ENCODE peak calls at places on chromosomes 5 and 9, in eight cellular contexts. P, Z, G, A, D, J, Y and T are unnamed samples.

GRCh38 chr5:140114341-140115185 is 654 bp downstream of the PURA start:
- DNase-seq in P (peak; percentile 87), Z (peak; percentile 78), G (peak; percentile 66), A (peak; percentile 76), D (peak; percentile 47), J (no peak), Y (peak; percentile 55), T (peak; percentile 58)

GRCh38 chr5:115419794-115420585 is 123.5 kb upstream of the CCDC112 start:
- DNase-seq in P (no peak), Z (no peak), G (peak; percentile 94), A (peak; percentile 96), D (no peak), J (peak; percentile 70), Y (peak; percentile 95), T (peak; percentile 98)

GRCh38 chr9:131701789-131702337 is 38.0 kb downstream of the RAPGEF1 start:
- DNase-seq in P (no peak), Z (no peak), G (peak; percentile 22), A (peak; percentile 21), D (no peak), J (no peak), Y (peak; percentile 49), T (no peak)

GRCh38 chr5:42377496-42377895 is 45.7 kb upstream of the GHR start:
- DNase-seq in P (no peak), Z (no peak), G (peak; percentile 7), A (peak; percentile 37), D (no peak), J (no peak), Y (no peak), T (peak; percentile 43)

GRCh38 chr5:37837101-37838032 is 2.5 kb downstream of the GDNF start:
- DNase-seq in P (peak; percentile 87), Z (peak; percentile 81), G (peak; percentile 81), A (peak; percentile 80), D (peak; percentile 52), J (no peak), Y (peak; percentile 77), T (peak; percentile 78)

GRCh38 chr9:82923410-82924242 is 139.3 kb downstream of the RASEF start:
- DNase-seq in P (no peak), Z (no peak), G (peak; percentile 32), A (peak; percentile 55), D (no peak), J (no peak), Y (no peak), T (no peak)

GRCh38 chr9:121651295-121652036 is at the start of gene DAB2IP:
- DNase-seq in P (peak; percentile 77), Z (peak; percentile 61), G (peak; percentile 31), A (peak; percentile 20), D (peak; percentile 69), J (no peak), Y (peak; percentile 39), T (no peak)

GRCh38 chr9:134356496-134357470 is 30.5 kb downstream of the RXRA start:
- DNase-seq in P (no peak), Z (no peak), G (no peak), A (no peak), D (no peak), J (no peak), Y (no peak), T (no peak)

GRCh38 chr5:14379739-14380497 is 201.7 kb upstream of the OTULINL start:
- DNase-seq in P (no peak), Z (no peak), G (no peak), A (no peak), D (no peak), J (no peak), Y (no peak), T (no peak)

GRCh38 chr5:64164166-64164565 is 1.5 kb upstream of the RNF180 start:
- DNase-seq in P (no peak), Z (no peak), G (no peak), A (no peak), D (no peak), J (no peak), Y (no peak), T (peak; percentile 12)

GRCh38 chr5:154997746-154998145 is 15.8 kb upstream of the KIF4B start:
- DNase-seq in P (no peak), Z (no peak), G (no peak), A (peak; percentile 6), D (no peak), J (no peak), Y (peak; percentile 11), T (no peak)

GRCh38 chr5:52342361-52342760 is 445.4 kb upstream of the ITGA1 start:
- DNase-seq in P (no peak), Z (no peak), G (no peak), A (no peak), D (no peak), J (no peak), Y (no peak), T (no peak)

GRCh38 chr5:52725781-52726180 is 61.9 kb upstream of the ITGA1 start:
- DNase-seq in P (peak; percentile 52), Z (no peak), G (no peak), A (no peak), D (peak; percentile 22), J (no peak), Y (no peak), T (no peak)

GRCh38 chr5:36027711-36028110 is 36.5 kb upstream of the UGT3A1 start:
- DNase-seq in P (no peak), Z (no peak), G (no peak), A (no peak), D (no peak), J (no peak), Y (no peak), T (no peak)

GRCh38 chr5:147636585-147636984 is 126.7 kb upstream of the DPYSL3 start:
- DNase-seq in P (no peak), Z (no peak), G (no peak), A (no peak), D (no peak), J (no peak), Y (no peak), T (no peak)
- H3K4me3 ChIP-seq in P (no peak overlapping the region), Z (no peak overlapping the region), G (no peak overlapping the region), A (no peak overlapping the region), D (no peak overlapping the region), J (no peak overlapping the region), Y (no peak overlapping the region), T (no peak overlapping the region)

GRCh38 chr5:177310332-177310731 is 1.4 kb downstream of the MXD3 start:
- DNase-seq in P (peak; percentile 51), Z (no peak), G (no peak), A (no peak), D (no peak), J (no peak), Y (no peak), T (no peak)
- TF ChIP-seq CTCF in P (no peak), Z (no peak), G (no peak), A (no peak), D (no peak), J (no peak), Y (no peak), T (no peak)

GRCh38 chr5:17224858-17225436 is 7.5 kb downstream of the BASP1 start:
- DNase-seq in P (no peak), Z (no peak), G (peak; percentile 68), A (peak; percentile 58), D (no peak), J (no peak), Y (peak; percentile 82), T (peak; percentile 73)
- H3K4me3 ChIP-seq in P (no peak overlapping the region), Z (no peak overlapping the region), G (no peak overlapping the region), A (no peak overlapping the region), D (no peak overlapping the region), J (no peak overlapping the region), Y (no peak overlapping the region), T (no peak overlapping the region)

DNA sequence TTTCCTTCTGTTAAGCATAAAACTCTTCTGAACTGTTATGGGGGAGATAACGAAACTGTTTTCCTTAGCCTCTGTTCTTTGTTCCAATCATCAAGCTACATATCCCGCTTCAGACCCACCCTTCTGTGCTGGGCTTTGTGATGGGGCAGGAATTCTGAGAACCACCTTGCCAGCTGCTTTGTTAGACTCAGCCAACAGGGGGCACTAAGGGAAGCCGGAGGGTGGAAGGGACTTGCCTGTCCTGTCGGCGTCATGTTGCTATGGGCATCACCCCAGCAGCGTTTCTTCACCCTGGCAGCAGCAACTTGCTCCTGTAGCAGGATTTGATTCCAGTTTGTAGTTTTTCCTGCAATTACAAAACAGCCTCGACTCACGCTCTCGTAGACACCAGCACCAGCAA is 169.1 kb downstream of the CAAP1 start:
- DNase-seq in P (peak; percentile 51), Z (peak; percentile 54), G (peak; percentile 5), A (peak; percentile 9), D (peak; percentile 16), J (no peak), Y (peak; percentile 6), T (peak; percentile 36)
- TF ChIP-seq CTCF in P (no peak), Z (peak; percentile 25), G (peak; percentile 43), A (peak; percentile 41), D (peak; percentile 7), J (peak; percentile 35), Y (peak; percentile 34), T (peak; percentile 52)

GRCh38 chr5:40844565-40844964 is 3.4 kb downstream of the CARD6 start:
- DNase-seq in P (no peak), Z (no peak), G (no peak), A (no peak), D (no peak), J (no peak), Y (no peak), T (no peak)

GRCh38 chr5:40838076-40838475 is 3.1 kb upstream of the RPL37 start:
- DNase-seq in P (no peak), Z (no peak), G (no peak), A (no peak), D (no peak), J (no peak), Y (no peak), T (no peak)

GRCh38 chr5:40841068-40841805 is at the start of gene CARD6:
- DNase-seq in P (no peak), Z (no peak), G (peak; percentile 38), A (peak; percentile 76), D (no peak), J (no peak), Y (peak; percentile 31), T (peak; percentile 60)

GRCh38 chr5:40846371-40846770 is 5.2 kb downstream of the CARD6 start:
- DNase-seq in P (no peak), Z (no peak), G (no peak), A (no peak), D (no peak), J (no peak), Y (no peak), T (no peak)

GRCh38 chr5:40842351-40842750 is 1.2 kb downstream of the CARD6 start:
- DNase-seq in P (no peak), Z (no peak), G (no peak), A (peak; percentile 58), D (no peak), J (no peak), Y (peak; percentile 71), T (peak; percentile 87)
- H3K4me3 ChIP-seq in P (peak overlapping the region; percentile 57), Z (no peak overlapping the region), G (no peak overlapping the region), A (peak overlapping the region; percentile 51), D (peak overlapping the region; percentile 40), J (no peak overlapping the region), Y (no peak overlapping the region), T (peak overlapping the region; percentile 66)